ENCODE peak calls at places on chromosomes 2 and 18, in four cellular contexts. One of them, this sample, is unnamed.

GRCh38 chr18:5158171-5158570 is 38.9 kb downstream of the AKAIN1 start:
- DNase-seq in HL-60: no peak
- DNase-seq in GM12878: no peak
- DNase-seq in K562: no peak
- DNase-seq in this sample: no peak

GRCh38 chr2:37274354-37274965 is 43.0 kb downstream of the NDUFAF7 start:
- DNase-seq in HL-60: peak
- DNase-seq in GM12878: no peak
- DNase-seq in K562: no peak
- DNase-seq in this sample: no peak

GRCh38 chr2:47300609-47301276 is 102.2 kb upstream of the MSH2 start:
- DNase-seq in HL-60: peak
- DNase-seq in GM12878: peak
- DNase-seq in K562: no peak
- DNase-seq in this sample: no peak

GRCh38 chr2:136031716-136032115 is 46.3 kb upstream of the DARS1 start:
- DNase-seq in HL-60: no peak
- DNase-seq in GM12878: no peak
- DNase-seq in K562: no peak
- DNase-seq in this sample: no peak

GRCh38 chr2:160905862-160906261 is 254.4 kb upstream of the TANK start:
- DNase-seq in HL-60: no peak
- DNase-seq in GM12878: no peak
- DNase-seq in K562: no peak
- DNase-seq in this sample: no peak

GRCh38 chr2:158894078-158894477 is 74.4 kb upstream of the TANC1 start:
- DNase-seq in HL-60: no peak
- DNase-seq in GM12878: no peak
- DNase-seq in K562: no peak
- DNase-seq in this sample: no peak

GRCh38 chr2:179272406-179273192 is 8.0 kb upstream of the SESTD1 start:
- DNase-seq in HL-60: no peak
- DNase-seq in GM12878: no peak
- DNase-seq in K562: no peak
- DNase-seq in this sample: no peak

GRCh38 chr2:179561702-179562101 is 297.1 kb upstream of the SESTD1 start:
- DNase-seq in HL-60: no peak
- DNase-seq in GM12878: no peak
- DNase-seq in K562: no peak
- DNase-seq in this sample: no peak

GRCh38 chr2:187993516-187993915 is 298.2 kb upstream of the GULP1 start:
- DNase-seq in HL-60: no peak
- DNase-seq in GM12878: no peak
- DNase-seq in K562: no peak
- DNase-seq in this sample: no peak

GRCh38 chr2:3242747-3243369 is 134.8 kb downstream of the EIPR1 start:
- DNase-seq in HL-60: peak
- DNase-seq in GM12878: peak
- DNase-seq in K562: no peak
- DNase-seq in this sample: no peak

GRCh38 chr18:79577451-79578395 is 101.9 kb upstream of the CTDP1 start:
- DNase-seq in HL-60: peak
- DNase-seq in GM12878: no peak
- DNase-seq in K562: peak
- DNase-seq in this sample: no peak

GRCh38 chr18:21682276-21683051 is 22.1 kb downstream of the ABHD3 start:
- DNase-seq in HL-60: peak
- DNase-seq in GM12878: peak
- DNase-seq in K562: no peak
- DNase-seq in this sample: no peak

GRCh38 chr18:76323891-76324290 is 171.2 kb downstream of the ZNF516 start:
- DNase-seq in HL-60: no peak
- DNase-seq in GM12878: no peak
- DNase-seq in K562: no peak
- DNase-seq in this sample: no peak

GRCh38 chr2:225670111-225670974 is 270.8 kb downstream of the NYAP2 start:
- DNase-seq in HL-60: no peak
- DNase-seq in GM12878: no peak
- DNase-seq in K562: no peak
- DNase-seq in this sample: no peak

GRCh38 chr2:47269316-47270232 is 114.5 kb upstream of the STPG4 start:
- DNase-seq in HL-60: no peak
- DNase-seq in GM12878: no peak
- DNase-seq in K562: peak
- DNase-seq in this sample: no peak

DNA sequence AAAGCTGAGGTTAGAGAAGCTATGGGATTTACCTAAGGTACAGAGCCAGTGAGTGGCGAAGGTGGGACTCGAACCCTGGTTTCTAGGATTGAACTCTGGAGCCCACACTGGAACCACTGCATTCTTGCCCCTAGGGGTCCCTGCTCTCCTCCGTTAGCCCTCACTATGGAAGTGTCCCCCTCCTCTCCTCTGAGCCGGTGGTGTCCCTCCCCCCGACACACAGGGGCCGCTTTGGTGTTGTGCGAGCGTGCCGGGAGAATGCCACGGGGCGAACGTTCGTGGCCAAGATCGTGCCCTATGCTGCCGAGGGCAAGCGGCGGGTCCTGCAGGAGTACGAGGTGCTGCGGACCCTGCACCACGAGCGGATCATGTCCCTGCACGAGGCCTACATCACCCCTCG is 8.5 kb upstream of the GMPPA start:
- DNase-seq in HL-60: no peak
- DNase-seq in GM12878: no peak
- DNase-seq in K562: peak
- DNase-seq in this sample: no peak
- TF ChIP-seq SPI1 in HL-60: no peak
- TF ChIP-seq SPI1 in GM12878: no peak
- TF ChIP-seq SPI1 in K562: no peak
- TF ChIP-seq SPI1 in this sample: no peak

GRCh38 chr2:229553091-229553490 is 161.3 kb downstream of the DNER start:
- DNase-seq in HL-60: no peak
- DNase-seq in GM12878: no peak
- DNase-seq in K562: no peak
- DNase-seq in this sample: no peak
- TF ChIP-seq SPI1 in HL-60: no peak
- TF ChIP-seq SPI1 in GM12878: no peak
- TF ChIP-seq SPI1 in K562: no peak
- TF ChIP-seq SPI1 in this sample: no peak

DNA sequence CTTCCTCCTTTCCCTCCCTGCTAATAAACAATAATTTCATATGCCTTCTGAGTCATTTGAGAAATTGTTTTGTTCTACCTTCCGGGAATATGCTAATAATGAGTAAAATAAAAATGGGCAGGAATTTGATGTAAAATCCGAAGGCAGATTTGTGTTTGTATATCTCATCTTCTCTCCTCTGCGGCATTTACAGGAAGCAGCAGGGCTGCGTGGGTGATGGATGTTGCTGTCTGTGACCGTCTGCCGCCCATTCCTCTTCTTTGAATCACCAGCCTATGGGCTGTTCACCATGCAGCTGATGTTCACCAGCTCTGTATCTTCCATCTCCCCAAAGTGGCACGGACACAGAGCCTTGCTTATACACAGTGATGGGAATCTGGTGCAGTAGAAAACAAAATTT is 90.0 kb downstream of the ACSL3 start:
- DNase-seq in HL-60: no peak
- DNase-seq in GM12878: no peak
- DNase-seq in K562: no peak
- DNase-seq in this sample: no peak
- TF ChIP-seq SPI1 in HL-60: no peak
- TF ChIP-seq SPI1 in GM12878: no peak
- TF ChIP-seq SPI1 in K562: no peak
- TF ChIP-seq SPI1 in this sample: no peak

GRCh38 chr2:233917146-233917545 is at the start of gene TRPM8:
- DNase-seq in HL-60: no peak
- DNase-seq in GM12878: no peak
- DNase-seq in K562: no peak
- DNase-seq in this sample: no peak

GRCh38 chr2:233919319-233919718 is 2.1 kb downstream of the TRPM8 start:
- DNase-seq in HL-60: no peak
- DNase-seq in GM12878: no peak
- DNase-seq in K562: no peak
- DNase-seq in this sample: no peak

GRCh38 chr2:233919938-233920337 is 2.8 kb downstream of the TRPM8 start:
- DNase-seq in HL-60: no peak
- DNase-seq in GM12878: no peak
- DNase-seq in K562: no peak
- DNase-seq in this sample: no peak

GRCh38 chr2:233912799-233913423 is 4.3 kb upstream of the TRPM8 start:
- DNase-seq in HL-60: no peak
- DNase-seq in GM12878: no peak
- DNase-seq in K562: no peak
- DNase-seq in this sample: no peak

GRCh38 chr2:233915133-233915532 is 2.0 kb upstream of the TRPM8 start:
- DNase-seq in HL-60: no peak
- DNase-seq in GM12878: no peak
- DNase-seq in K562: no peak
- DNase-seq in this sample: no peak
- TF ChIP-seq SPI1 in HL-60: no peak
- TF ChIP-seq SPI1 in GM12878: no peak
- TF ChIP-seq SPI1 in K562: no peak
- TF ChIP-seq SPI1 in this sample: no peak

DNA sequence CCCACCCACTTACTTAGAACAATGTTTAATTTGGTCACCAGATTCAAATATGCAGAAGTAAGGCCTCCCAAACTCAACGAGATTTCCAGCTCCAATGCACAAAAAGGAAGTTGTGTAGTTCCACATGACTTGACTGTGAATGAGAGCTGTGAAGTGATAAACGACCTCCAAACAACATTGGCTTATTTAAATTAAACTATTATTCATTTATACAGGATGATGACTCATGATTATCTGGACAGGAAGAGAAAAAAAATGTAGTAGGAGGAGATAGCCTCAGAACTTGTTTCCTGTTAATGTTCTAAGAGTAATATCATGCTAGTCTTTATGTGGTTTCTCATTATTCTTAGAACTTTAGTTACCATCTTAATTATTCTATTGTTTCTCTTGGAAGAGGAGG is 237.3 kb downstream of the C1D start:
- DNase-seq in HL-60: no peak
- DNase-seq in GM12878: no peak
- DNase-seq in K562: no peak
- DNase-seq in this sample: no peak
- TF ChIP-seq SPI1 in HL-60: no peak
- TF ChIP-seq SPI1 in GM12878: no peak
- TF ChIP-seq SPI1 in K562: no peak
- TF ChIP-seq SPI1 in this sample: no peak

This sample was measured in GM12891.